ENCODE peak calls at places on chromosomes 6 and 20, in ten cellular contexts. N is esophagus muscularis mucosa, D is choroid plexus epithelial cell, E is transverse colon, S is SK-N-SH, V is A549, H is stomach, Z is psoas muscle, Y is GM06990, K is MCF 10A. A is an unnamed sample.

GRCh38 chr6:7542065-7542877 is 800 bp downstream of the DSP start:
- DNase-seq in N (peak; percentile 74), D (peak; percentile 2), E (peak; percentile 34), S (peak; percentile 50), V (peak; percentile 21), H (peak; percentile 49), Z (no peak), Y (peak; percentile 29), K (peak; percentile 49), A (peak; percentile 32)

GRCh38 chr20:64051532-64052325 is 2.3 kb upstream of the SOX18 start:
- DNase-seq in N (no peak), D (no peak), E (no peak), S (no peak), V (no peak), H (no peak), Z (peak; percentile 83), Y (no peak), K (no peak), A (no peak)

GRCh38 chr6:12163149-12163548 is 127.0 kb upstream of the EDN1 start:
- DNase-seq in N (no peak), D (peak; percentile 70), E (no peak), S (no peak), V (no peak), H (no peak), Z (no peak), Y (no peak), K (no peak), A (peak; percentile 19)

GRCh38 chr6:24524801-24525200 is 30.0 kb downstream of the ALDH5A1 start:
- DNase-seq in N (no peak), D (peak; percentile 87), E (no peak), S (peak; percentile 43), V (no peak), H (no peak), Z (no peak), Y (no peak), K (peak; percentile 64), A (peak; percentile 45)

GRCh38 chr20:38635721-38636285 is 34.2 kb downstream of the ARHGAP40 start:
- DNase-seq in N (no peak), D (peak; percentile 52), E (no peak), S (no peak), V (no peak), H (no peak), Z (no peak), Y (no peak), K (peak; percentile 20), A (no peak)

GRCh38 chr20:4811661-4812181 is 90.0 kb downstream of the PRND start:
- DNase-seq in N (no peak), D (no peak), E (peak; percentile 68), S (no peak), V (no peak), H (peak; percentile 67), Z (peak; percentile 80), Y (peak; percentile 68), K (no peak), A (no peak)

GRCh38 chr6:41966961-41967311 is 25.3 kb upstream of the CCND3 start:
- DNase-seq in N (no peak), D (peak; percentile 48), E (no peak), S (no peak), V (peak; percentile 50), H (no peak), Z (no peak), Y (no peak), K (peak; percentile 84), A (no peak)

GRCh38 chr20:19737025-19737424 is 21.0 kb upstream of the RIN2 start:
- DNase-seq in N (no peak), D (peak; percentile 87), E (peak; percentile 41), S (no peak), V (peak; percentile 64), H (no peak), Z (no peak), Y (no peak), K (peak; percentile 98), A (no peak)

GRCh38 chr6:76788154-76788553 is 675.1 kb downstream of the HTR1B start:
- DNase-seq in N (no peak), D (no peak), E (no peak), S (no peak), V (no peak), H (no peak), Z (no peak), Y (no peak), K (no peak), A (no peak)

GRCh38 chr6:106574729-106575458 is 54.4 kb downstream of the RTN4IP1 start:
- DNase-seq in N (peak; percentile 75), D (peak; percentile 42), E (no peak), S (no peak), V (no peak), H (no peak), Z (peak; percentile 62), Y (no peak), K (peak; percentile 57), A (no peak)

GRCh38 chr6:134419717-134420116 is 101.8 kb upstream of the SGK1 start:
- DNase-seq in N (no peak), D (peak; percentile 34), E (no peak), S (no peak), V (no peak), H (no peak), Z (no peak), Y (no peak), K (no peak), A (no peak)

GRCh38 chr6:106519460-106520394 is 109.6 kb downstream of the RTN4IP1 start:
- DNase-seq in N (no peak), D (peak; percentile 94), E (peak; percentile 66), S (no peak), V (peak; percentile 31), H (peak; percentile 50), Z (peak; percentile 59), Y (peak; percentile 85), K (peak; percentile 98), A (peak; percentile 46)

GRCh38 chr6:128335963-128336362 is 184.4 kb downstream of the PTPRK start:
- DNase-seq in N (no peak), D (peak; percentile 26), E (no peak), S (no peak), V (no peak), H (no peak), Z (no peak), Y (no peak), K (no peak), A (no peak)

GRCh38 chr20:60206259-60206658 is 248.0 kb downstream of the CDH26 start:
- DNase-seq in N (peak; percentile 55), D (peak; percentile 37), E (no peak), S (peak; percentile 43), V (peak; percentile 18), H (no peak), Z (no peak), Y (no peak), K (peak; percentile 52), A (peak; percentile 39)

GRCh38 chr20:48904566-48905321 is 16.8 kb upstream of the ARFGEF2 start:
- DNase-seq in N (peak; percentile 93), D (peak; percentile 82), E (peak; percentile 66), S (peak; percentile 68), V (peak; percentile 70), H (peak; percentile 67), Z (no peak), Y (no peak), K (peak; percentile 62), A (peak; percentile 72)
- TF ChIP-seq CTCF in N (peak; percentile 92), D (peak; percentile 80), E (peak; percentile 85), S (peak; percentile 92), V (peak; percentile 93), H (peak; percentile 85), Z (peak; percentile 87), Y (peak; percentile 76), K (peak; percentile 68), A (peak; percentile 66)

GRCh38 chr20:52224920-52225319 is 33.3 kb upstream of the ZFP64 start:
- DNase-seq in N (no peak), D (no peak), E (no peak), S (no peak), V (no peak), H (no peak), Z (no peak), Y (no peak), K (no peak), A (no peak)

GRCh38 chr20:52217689-52218395 is 26.3 kb upstream of the ZFP64 start:
- DNase-seq in N (peak; percentile 42), D (no peak), E (no peak), S (no peak), V (no peak), H (no peak), Z (no peak), Y (no peak), K (no peak), A (no peak)

GRCh38 chr20:52219441-52219840 is 27.9 kb upstream of the ZFP64 start:
- DNase-seq in N (peak; percentile 19), D (peak; percentile 13), E (no peak), S (no peak), V (no peak), H (peak; percentile 31), Z (no peak), Y (no peak), K (peak; percentile 52), A (no peak)
- TF ChIP-seq CTCF in N (no peak), D (peak; percentile 26), E (no peak), S (no peak), V (no peak), H (no peak), Z (no peak), Y (peak; percentile 16), K (no peak), A (no peak)

DNA sequence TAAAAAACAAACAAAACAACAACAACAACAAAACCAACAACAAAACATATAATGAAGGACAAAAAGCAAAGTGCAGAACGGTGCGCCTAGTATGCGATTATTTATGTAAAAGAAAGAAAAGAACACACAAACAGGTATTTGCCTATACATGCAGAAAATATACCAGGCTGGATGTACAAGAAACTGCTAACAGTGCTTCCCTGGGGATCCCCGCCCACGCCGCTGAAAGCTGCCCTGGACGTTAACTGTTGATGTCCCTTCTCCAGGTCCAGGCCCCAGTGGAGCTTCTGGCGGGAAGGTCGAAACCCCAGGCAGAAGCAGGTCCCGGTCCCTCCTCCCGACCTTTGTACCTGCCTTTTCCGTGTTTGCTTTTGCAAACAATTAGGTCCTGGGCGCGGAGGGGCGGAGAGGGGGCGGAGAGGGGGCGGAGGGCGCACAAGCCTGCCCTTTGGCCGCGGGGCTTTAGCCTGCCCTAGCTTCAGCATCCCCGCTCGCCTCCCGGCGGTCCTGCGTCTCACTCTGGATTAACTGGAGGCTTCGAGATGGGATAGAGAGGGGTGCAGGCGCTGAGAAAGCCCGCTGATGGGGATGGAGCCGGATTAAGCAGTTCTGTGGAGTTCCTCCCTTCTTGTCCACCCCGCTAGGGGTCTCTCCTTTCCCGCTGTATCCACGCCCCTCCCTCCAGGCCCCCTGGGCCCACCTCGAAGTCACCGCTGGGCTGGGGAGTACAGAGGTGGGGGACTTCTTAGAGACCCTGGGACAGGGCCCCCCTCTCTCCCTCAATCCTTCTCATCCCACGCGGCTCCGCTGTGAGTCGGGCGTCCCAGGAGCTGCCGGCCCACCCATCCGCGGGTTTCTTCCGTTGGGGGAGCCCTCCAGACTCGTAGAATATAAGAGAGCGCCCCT is 8.2 kb upstream of the AHCY start:
- DNase-seq in N (no peak), D (peak; percentile 32), E (peak; percentile 86), S (no peak), V (no peak), H (peak; percentile 72), Z (no peak), Y (no peak), K (no peak), A (no peak)
- TF ChIP-seq CTCF in N (no peak), D (peak; percentile 51), E (no peak), S (no peak), V (peak; percentile 31), H (no peak), Z (no peak), Y (no peak), K (no peak), A (no peak)

DNA sequence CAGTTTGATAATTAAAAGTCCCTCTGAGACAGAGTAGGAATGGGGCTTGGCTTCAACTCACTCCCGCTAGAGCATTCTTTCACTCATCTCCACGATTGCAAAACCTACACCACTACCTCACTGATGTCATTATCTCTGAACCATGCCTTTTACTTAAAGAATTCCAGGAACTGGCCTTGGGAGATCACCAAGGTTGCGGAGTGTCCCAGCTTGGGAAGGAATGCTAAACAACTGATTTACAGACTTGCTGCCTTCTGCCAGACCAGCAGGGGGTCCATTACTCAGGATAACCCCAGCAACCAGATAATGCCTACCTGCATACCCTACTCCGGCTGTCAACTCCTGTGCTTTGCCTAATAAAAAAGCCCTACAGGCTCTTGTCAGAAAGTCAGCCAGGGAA is 102.2 kb upstream of the RALGAPA2 start:
- DNase-seq in N (no peak), D (no peak), E (no peak), S (no peak), V (no peak), H (no peak), Z (no peak), Y (no peak), K (peak; percentile 72), A (no peak)
- TF ChIP-seq CTCF in N (no peak), D (no peak), E (no peak), S (no peak), V (no peak), H (no peak), Z (no peak), Y (no peak), K (no peak), A (no peak)

A was measured in GM10248.